ENCODE peak calls at places on chromosomes 16 and 17, in nine cellular contexts. J is hypothalamus, E is iris pigment epithelial cell, L is D721Med, F is hippocampal formation, Z is NCI-H187, Y is posterior cingulate gyrus, W is T-cell, P is NCI-H1417 treated with DMSO at 0.1 percent for 48 hours. G is an unnamed sample.

GRCh38 chr16:29306201-29306600 is 100.3 kb downstream of the NPIPB11 start:
- DNase-seq in J (no peak), E (no peak), L (no peak), F (no peak), Z (no peak), Y (no peak), W (no peak), P (no peak), G (no peak)

GRCh38 chr17:36089888-36090836 is at the start of gene CCL3:
- DNase-seq in J (no peak), E (no peak), L (no peak), F (peak), Z (no peak), Y (no peak), W (no peak), P (no peak), G (peak)

GRCh38 chr17:62965149-62965648 is 836 bp upstream of the TANC2 start:
- DNase-seq in J (no peak), E (no peak), L (no peak), F (no peak), Z (no peak), Y (no peak), W (peak), P (no peak), G (no peak)

GRCh38 chr16:24217456-24217855 is 38.7 kb upstream of the CACNG3 start:
- DNase-seq in J (no peak), E (no peak), L (no peak), F (no peak), Z (no peak), Y (no peak), W (no peak), P (no peak), G (no peak)

GRCh38 chr16:54821731-54822130 is 108.9 kb upstream of the IRX5 start:
- DNase-seq in J (no peak), E (no peak), L (no peak), F (no peak), Z (no peak), Y (no peak), W (no peak), P (no peak), G (no peak)

GRCh38 chr17:27315322-27315721 is 21.4 kb downstream of the WSB1 start:
- DNase-seq in J (no peak), E (peak), L (no peak), F (no peak), Z (peak), Y (peak), W (no peak), P (no peak), G (no peak)

GRCh38 chr17:17846003-17846402 is 9.2 kb upstream of the SREBF1 start:
- DNase-seq in J (no peak), E (no peak), L (no peak), F (no peak), Z (no peak), Y (no peak), W (no peak), P (no peak), G (no peak)

GRCh38 chr17:64694207-64694606 is 32.1 kb upstream of the SMURF2 start:
- DNase-seq in J (no peak), E (no peak), L (no peak), F (no peak), Z (no peak), Y (no peak), W (no peak), P (no peak), G (no peak)

GRCh38 chr16:64864232-64864803 is 257.5 kb downstream of the CDH11 start:
- DNase-seq in J (no peak), E (peak), L (no peak), F (no peak), Z (no peak), Y (no peak), W (no peak), P (no peak), G (no peak)

GRCh38 chr17:73151888-73152633 is 12.7 kb upstream of the SSTR2 start:
- DNase-seq in J (no peak), E (no peak), L (no peak), F (no peak), Z (no peak), Y (no peak), W (no peak), P (no peak), G (no peak)

GRCh38 chr17:77700165-77700881 is 258.2 kb upstream of the TNRC6C start:
- DNase-seq in J (no peak), E (no peak), L (no peak), F (no peak), Z (no peak), Y (peak), W (no peak), P (no peak), G (no peak)

GRCh38 chr17:60743812-60744211 is 66.2 kb downstream of the BCAS3 start:
- DNase-seq in J (no peak), E (no peak), L (no peak), F (peak), Z (no peak), Y (no peak), W (no peak), P (no peak), G (no peak)

G was measured in immature natural killer cell.